ENCODE peak calls at places on chromosome 18, in seven cellular contexts. One of them, this sample, is unnamed. For H3K4me1, the result is how much of the 10 kb centered on the place peaks cover.

GRCh38 chr18:5979176-5979888 is 84.0 kb upstream of the TMEM200C start:
- DNase-seq in CD8-positive, alpha-beta memory T cell: no peak
- DNase-seq in transverse colon: no peak
- DNase-seq in heart right ventricle: no peak
- DNase-seq in neural progenitor cell: no peak
- DNase-seq in MM.1S: no peak
- DNase-seq in stomach: no peak
- DNase-seq in this sample: no peak

GRCh38 chr18:26685438-26686173 is 137.3 kb upstream of the KCTD1 start:
- DNase-seq in CD8-positive, alpha-beta memory T cell: no peak
- DNase-seq in stomach: no peak
- DNase-seq in MM.1S: no peak
- DNase-seq in transverse colon: no peak
- DNase-seq in heart right ventricle: no peak
- DNase-seq in neural progenitor cell: peak
- DNase-seq in this sample: no peak

GRCh38 chr18:49274188-49274714 is 186.2 kb downstream of the DYM start:
- DNase-seq in MM.1S: no peak
- DNase-seq in CD8-positive, alpha-beta memory T cell: no peak
- DNase-seq in transverse colon: no peak
- DNase-seq in heart right ventricle: no peak
- DNase-seq in stomach: no peak
- DNase-seq in neural progenitor cell: no peak
- DNase-seq in this sample: no peak

GRCh38 chr18:71398530-71398929 is 1109.7 kb downstream of the SOCS6 start:
- DNase-seq in stomach: no peak
- DNase-seq in heart right ventricle: no peak
- DNase-seq in CD8-positive, alpha-beta memory T cell: no peak
- DNase-seq in MM.1S: no peak
- DNase-seq in transverse colon: no peak
- DNase-seq in neural progenitor cell: peak
- DNase-seq in this sample: no peak

GRCh38 chr18:37407571-37407970 is 158.0 kb downstream of the CELF4 start:
- DNase-seq in CD8-positive, alpha-beta memory T cell: no peak
- DNase-seq in MM.1S: no peak
- DNase-seq in stomach: no peak
- DNase-seq in transverse colon: no peak
- DNase-seq in heart right ventricle: no peak
- DNase-seq in neural progenitor cell: no peak
- DNase-seq in this sample: no peak

GRCh38 chr18:7873316-7873715 is 306.2 kb downstream of the PTPRM start:
- DNase-seq in stomach: no peak
- DNase-seq in CD8-positive, alpha-beta memory T cell: no peak
- DNase-seq in transverse colon: no peak
- DNase-seq in MM.1S: no peak
- DNase-seq in heart right ventricle: no peak
- DNase-seq in neural progenitor cell: no peak
- DNase-seq in this sample: no peak

GRCh38 chr18:37567061-37567993 is 1.7 kb upstream of the CELF4 start:
- DNase-seq in MM.1S: no peak
- DNase-seq in heart right ventricle: no peak
- DNase-seq in neural progenitor cell: peak
- DNase-seq in stomach: no peak
- DNase-seq in CD8-positive, alpha-beta memory T cell: no peak
- DNase-seq in transverse colon: no peak
- DNase-seq in this sample: no peak

GRCh38 chr18:848062-848795 is 36.2 kb upstream of the YES1 start:
- DNase-seq in neural progenitor cell: no peak
- DNase-seq in CD8-positive, alpha-beta memory T cell: no peak
- DNase-seq in heart right ventricle: no peak
- DNase-seq in MM.1S: no peak
- DNase-seq in transverse colon: peak
- DNase-seq in stomach: peak
- DNase-seq in this sample: no peak

GRCh38 chr18:79519751-79520472 is 124.2 kb downstream of the NFATC1 start:
- DNase-seq in CD8-positive, alpha-beta memory T cell: peak
- DNase-seq in heart right ventricle: no peak
- DNase-seq in stomach: no peak
- DNase-seq in MM.1S: no peak
- DNase-seq in transverse colon: no peak
- DNase-seq in neural progenitor cell: peak
- DNase-seq in this sample: peak

GRCh38 chr18:48581941-48582340 is 43.1 kb downstream of the CTIF start:
- DNase-seq in neural progenitor cell: no peak
- DNase-seq in stomach: no peak
- DNase-seq in CD8-positive, alpha-beta memory T cell: no peak
- DNase-seq in heart right ventricle: no peak
- DNase-seq in transverse colon: no peak
- DNase-seq in MM.1S: no peak
- DNase-seq in this sample: no peak

GRCh38 chr18:48488388-48488850 is 50.4 kb upstream of the CTIF start:
- DNase-seq in CD8-positive, alpha-beta memory T cell: no peak
- DNase-seq in MM.1S: no peak
- DNase-seq in transverse colon: peak
- DNase-seq in stomach: peak
- DNase-seq in heart right ventricle: peak
- DNase-seq in neural progenitor cell: no peak
- DNase-seq in this sample: no peak

GRCh38 chr18:43668866-43669265 is 391.6 kb upstream of the SYT4 start:
- DNase-seq in transverse colon: no peak
- DNase-seq in neural progenitor cell: no peak
- DNase-seq in heart right ventricle: no peak
- DNase-seq in MM.1S: no peak
- DNase-seq in stomach: no peak
- DNase-seq in CD8-positive, alpha-beta memory T cell: no peak
- DNase-seq in this sample: no peak

GRCh38 chr18:6948656-6949055 is 168.9 kb downstream of the LAMA1 start:
- DNase-seq in MM.1S: no peak
- DNase-seq in stomach: no peak
- DNase-seq in heart right ventricle: no peak
- DNase-seq in transverse colon: no peak
- DNase-seq in neural progenitor cell: no peak
- DNase-seq in CD8-positive, alpha-beta memory T cell: no peak
- DNase-seq in this sample: no peak

GRCh38 chr18:3213231-3214059 is 6.3 kb downstream of the MYOM1 start:
- DNase-seq in heart right ventricle: no peak
- DNase-seq in stomach: no peak
- DNase-seq in neural progenitor cell: no peak
- DNase-seq in MM.1S: peak
- DNase-seq in transverse colon: no peak
- DNase-seq in CD8-positive, alpha-beta memory T cell: peak
- DNase-seq in this sample: peak

GRCh38 chr18:73879771-73880170 is 267.9 kb downstream of the FBXO15 start:
- DNase-seq in stomach: no peak
- DNase-seq in neural progenitor cell: no peak
- DNase-seq in CD8-positive, alpha-beta memory T cell: no peak
- DNase-seq in heart right ventricle: no peak
- DNase-seq in transverse colon: no peak
- DNase-seq in MM.1S: no peak
- DNase-seq in this sample: no peak

GRCh38 chr18:55579471-55579870 is 8.5 kb downstream of the TCF4 start:
- DNase-seq in heart right ventricle: no peak
- DNase-seq in neural progenitor cell: no peak
- DNase-seq in transverse colon: no peak
- DNase-seq in MM.1S: no peak
- DNase-seq in stomach: no peak
- DNase-seq in CD8-positive, alpha-beta memory T cell: no peak
- DNase-seq in this sample: no peak
- H3K4me3 ChIP-seq in heart right ventricle: no peak
- H3K4me3 ChIP-seq in neural progenitor cell: no peak
- H3K4me3 ChIP-seq in transverse colon: no peak
- H3K4me3 ChIP-seq in MM.1S: no peak
- H3K4me3 ChIP-seq in stomach: no peak
- H3K4me3 ChIP-seq in CD8-positive, alpha-beta memory T cell: no peak
- H3K4me3 ChIP-seq in this sample: no peak

DNA sequence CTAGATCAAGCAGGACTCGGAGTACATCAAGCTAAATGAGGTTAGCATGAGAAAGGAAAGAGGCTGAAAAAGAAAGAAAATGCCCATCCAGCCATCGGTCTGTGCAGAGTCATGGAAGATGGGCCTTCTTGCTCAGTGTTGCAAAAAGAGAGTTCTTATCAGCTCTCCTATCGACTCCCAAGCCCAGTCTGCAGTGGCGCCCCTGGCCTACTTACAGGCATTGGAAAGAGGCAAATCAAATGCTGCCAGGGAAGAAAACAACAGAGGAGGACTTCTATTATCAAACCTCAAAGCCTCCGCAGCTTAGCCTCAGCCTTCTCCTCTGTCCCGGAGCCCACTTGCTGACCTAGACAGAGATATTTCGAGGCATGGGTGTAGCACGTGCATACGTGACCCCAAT is 66.0 kb downstream of the CDH2 start:
- DNase-seq in transverse colon: no peak
- DNase-seq in CD8-positive, alpha-beta memory T cell: no peak
- DNase-seq in neural progenitor cell: peak
- DNase-seq in heart right ventricle: no peak
- DNase-seq in MM.1S: no peak
- DNase-seq in stomach: no peak
- DNase-seq in this sample: no peak
- H3K4me1 ChIP-seq in transverse colon: under half
- H3K4me1 ChIP-seq in CD8-positive, alpha-beta memory T cell: under half
- H3K4me1 ChIP-seq in neural progenitor cell: half or more
- H3K4me1 ChIP-seq in heart right ventricle: under half
- H3K4me1 ChIP-seq in MM.1S: under half
- H3K4me1 ChIP-seq in stomach: under half
- H3K4me1 ChIP-seq in this sample: under half

GRCh38 chr18:35283923-35284794 is 5.9 kb downstream of the ZSCAN30 start:
- DNase-seq in neural progenitor cell: no peak
- DNase-seq in transverse colon: no peak
- DNase-seq in heart right ventricle: peak
- DNase-seq in stomach: no peak
- DNase-seq in MM.1S: no peak
- DNase-seq in CD8-positive, alpha-beta memory T cell: no peak
- DNase-seq in this sample: no peak

GRCh38 chr18:35278969-35279368 is 11.1 kb downstream of the ZSCAN30 start:
- DNase-seq in MM.1S: no peak
- DNase-seq in transverse colon: no peak
- DNase-seq in stomach: no peak
- DNase-seq in heart right ventricle: no peak
- DNase-seq in CD8-positive, alpha-beta memory T cell: no peak
- DNase-seq in neural progenitor cell: no peak
- DNase-seq in this sample: no peak

GRCh38 chr18:35278085-35278484 is 11.9 kb downstream of the ZSCAN30 start:
- DNase-seq in transverse colon: no peak
- DNase-seq in neural progenitor cell: no peak
- DNase-seq in CD8-positive, alpha-beta memory T cell: no peak
- DNase-seq in heart right ventricle: no peak
- DNase-seq in stomach: no peak
- DNase-seq in MM.1S: no peak
- DNase-seq in this sample: no peak

GRCh38 chr18:35284846-35285245 is 5.2 kb downstream of the ZSCAN30 start:
- DNase-seq in stomach: no peak
- DNase-seq in neural progenitor cell: no peak
- DNase-seq in CD8-positive, alpha-beta memory T cell: no peak
- DNase-seq in transverse colon: no peak
- DNase-seq in heart right ventricle: no peak
- DNase-seq in MM.1S: no peak
- DNase-seq in this sample: no peak

DNA sequence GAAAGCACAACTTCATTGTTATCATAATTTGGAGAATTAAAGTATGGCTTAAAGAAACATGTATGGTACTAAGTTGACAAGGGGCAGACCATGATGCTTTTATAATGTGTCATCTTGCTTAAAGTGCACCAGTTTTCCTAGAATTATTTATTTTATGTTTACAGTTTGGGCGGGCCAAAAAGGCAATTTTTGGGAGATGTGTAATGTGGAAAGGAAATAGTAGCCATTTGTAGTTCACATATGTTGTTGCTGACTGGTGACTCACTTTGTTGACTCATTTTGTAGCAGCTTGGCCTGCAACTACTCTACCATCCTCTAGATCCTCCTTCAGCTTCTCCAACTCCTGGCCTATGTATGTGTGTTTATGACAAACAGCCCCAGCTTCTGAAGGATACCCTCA is 7.7 kb downstream of the ZSCAN30 start:
- DNase-seq in neural progenitor cell: no peak
- DNase-seq in MM.1S: no peak
- DNase-seq in stomach: no peak
- DNase-seq in CD8-positive, alpha-beta memory T cell: no peak
- DNase-seq in heart right ventricle: no peak
- DNase-seq in transverse colon: no peak
- DNase-seq in this sample: no peak
- H3K27ac ChIP-seq in neural progenitor cell: no peak
- H3K27ac ChIP-seq in MM.1S: no peak
- H3K27ac ChIP-seq in stomach: no peak
- H3K27ac ChIP-seq in CD8-positive, alpha-beta memory T cell: no peak
- H3K27ac ChIP-seq in heart right ventricle: no peak
- H3K27ac ChIP-seq in transverse colon: no peak
- H3K27ac ChIP-seq in this sample: no peak

DNA sequence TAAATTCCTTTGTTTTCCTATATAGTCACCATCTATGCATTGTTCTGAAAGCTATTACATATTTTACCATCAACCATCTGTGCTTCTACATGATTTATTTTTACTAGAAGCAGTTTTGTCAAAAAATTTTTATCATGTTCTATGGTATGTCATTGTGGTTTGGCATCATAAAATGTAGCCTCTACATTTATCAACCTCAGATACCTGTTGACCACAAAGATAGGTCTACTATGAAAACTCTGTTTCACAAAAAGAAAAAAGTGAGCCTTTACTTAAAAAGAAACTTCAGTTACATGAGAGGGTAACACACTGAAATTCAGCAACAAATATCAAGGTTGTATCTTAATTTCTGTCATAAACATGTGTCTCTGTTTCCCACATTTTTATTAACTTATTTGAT is 3.7 kb downstream of the BCL2 start:
- DNase-seq in CD8-positive, alpha-beta memory T cell: no peak
- DNase-seq in neural progenitor cell: no peak
- DNase-seq in transverse colon: no peak
- DNase-seq in MM.1S: peak
- DNase-seq in heart right ventricle: no peak
- DNase-seq in stomach: no peak
- DNase-seq in this sample: no peak
- H3K4me3 ChIP-seq in CD8-positive, alpha-beta memory T cell: peak
- H3K4me3 ChIP-seq in neural progenitor cell: no peak
- H3K4me3 ChIP-seq in transverse colon: no peak
- H3K4me3 ChIP-seq in MM.1S: peak
- H3K4me3 ChIP-seq in heart right ventricle: no peak
- H3K4me3 ChIP-seq in stomach: peak
- H3K4me3 ChIP-seq in this sample: peak

GRCh38 chr18:69948919-69949537 is 1.4 kb upstream of the CD226 start:
- DNase-seq in stomach: peak
- DNase-seq in neural progenitor cell: no peak
- DNase-seq in CD8-positive, alpha-beta memory T cell: no peak
- DNase-seq in transverse colon: peak
- DNase-seq in heart right ventricle: no peak
- DNase-seq in MM.1S: peak
- DNase-seq in this sample: no peak
- H3K4me1 ChIP-seq in stomach: under half
- H3K4me1 ChIP-seq in neural progenitor cell: under half
- H3K4me1 ChIP-seq in CD8-positive, alpha-beta memory T cell: half or more
- H3K4me1 ChIP-seq in transverse colon: under half
- H3K4me1 ChIP-seq in heart right ventricle: under half
- H3K4me1 ChIP-seq in MM.1S: under half
- H3K4me1 ChIP-seq in this sample: half or more

This sample was measured in CD4-positive, alpha-beta memory T cell.